ENCODE peak calls at places on chromosomes 3 and 15, in four cellular contexts. A, C, M and B are unnamed samples.

GRCh38 chr3:44924102-44925084 is 50.0 kb downstream of the TGM4 start:
- DNase-seq in A (no peak), C (peak), M (no peak), B (peak)

GRCh38 chr3:100401674-100402036 is 316 bp downstream of the LNP1 start:
- DNase-seq in A (peak), C (peak), M (peak), B (peak)

GRCh38 chr15:27070816-27071215 is 99.8 kb downstream of the GABRG3 start:
- DNase-seq in A (no peak), C (no peak), M (no peak), B (no peak)

GRCh38 chr3:126342991-126343661 is 14.1 kb downstream of the KLF15 start:
- DNase-seq in A (peak), C (no peak), M (peak), B (peak)

GRCh38 chr3:123282461-123282860 is 80.7 kb downstream of the SEC22A start:
- DNase-seq in A (peak), C (no peak), M (no peak), B (no peak)

GRCh38 chr3:124920718-124921117 is 13.8 kb downstream of the MUC13 start:
- DNase-seq in A (no peak), C (no peak), M (no peak), B (no peak)

GRCh38 chr3:143266936-143267335 is 147.4 kb downstream of the CHST2 start:
- DNase-seq in A (no peak), C (no peak), M (no peak), B (no peak)

GRCh38 chr15:68298336-68298735 is 20.8 kb downstream of the FEM1B start:
- DNase-seq in A (no peak), C (no peak), M (no peak), B (no peak)

GRCh38 chr15:58369261-58369699 is 62.5 kb upstream of the LIPC start:
- DNase-seq in A (no peak), C (no peak), M (no peak), B (no peak)

GRCh38 chr3:126124148-126124868 is 40.4 kb upstream of the SLC41A3 start:
- DNase-seq in A (peak), C (no peak), M (no peak), B (no peak)

GRCh38 chr3:153373571-153373970 is 211.5 kb downstream of the RAP2B start:
- DNase-seq in A (no peak), C (no peak), M (no peak), B (no peak)

GRCh38 chr3:177530908-177531307 is 333.6 kb upstream of the TBL1XR1 start:
- DNase-seq in A (no peak), C (no peak), M (no peak), B (no peak)

GRCh38 chr3:27195059-27195458 is 174.1 kb downstream of the NEK10 start:
- DNase-seq in A (no peak), C (no peak), M (no peak), B (peak)

GRCh38 chr15:47737424-47737823 is 20.1 kb downstream of the SEMA6D start:
- DNase-seq in A (no peak), C (no peak), M (no peak), B (peak)

GRCh38 chr3:24682141-24682547 is 187.5 kb upstream of the THRB start:
- DNase-seq in A (no peak), C (no peak), M (no peak), B (peak)

GRCh38 chr15:64284037-64284436 is 71.9 kb downstream of the CSNK1G1 start:
- DNase-seq in A (no peak), C (no peak), M (no peak), B (peak)

GRCh38 chr15:59087731-59088130 is 17.2 kb upstream of the CCNB2 start:
- DNase-seq in A (no peak), C (no peak), M (no peak), B (no peak)

GRCh38 chr15:89330881-89331595 is 3.6 kb downstream of the POLG start:
- DNase-seq in A (no peak), C (no peak), M (no peak), B (no peak)

GRCh38 chr15:57235865-57236264 is 140.4 kb upstream of the CGNL1 start:
- DNase-seq in A (no peak), C (no peak), M (no peak), B (peak)

GRCh38 chr15:67091073-67091965 is 25.9 kb downstream of the SMAD3 start:
- DNase-seq in A (no peak), C (no peak), M (no peak), B (peak)

GRCh38 chr3:149539491-149539890 is 65.0 kb downstream of the TM4SF4 start:
- DNase-seq in A (no peak), C (no peak), M (no peak), B (peak)

GRCh38 chr15:43769584-43770228 is 7.1 kb downstream of the ELL3 start:
- DNase-seq in A (no peak), C (peak), M (peak), B (peak)

GRCh38 chr3:99269606-99270355 is 368.3 kb upstream of the DCBLD2 start:
- DNase-seq in A (peak), C (no peak), M (no peak), B (peak)

GRCh38 chr3:99720985-99721632 is 82.7 kb downstream of the COL8A1 start:
- DNase-seq in A (no peak), C (no peak), M (no peak), B (peak)

GRCh38 chr15:64895285-64896065 is 16.2 kb upstream of the ANKDD1A start:
- DNase-seq in A (no peak), C (no peak), M (no peak), B (peak)

GRCh38 chr3:159488657-159489056 is 500.0 kb upstream of the IL12A start:
- DNase-seq in A (no peak), C (no peak), M (no peak), B (no peak)

GRCh38 chr3:159487304-159487703 is 501.3 kb upstream of the IL12A start:
- DNase-seq in A (no peak), C (no peak), M (no peak), B (no peak)

GRCh38 chr3:159482241-159483031 is 506.2 kb upstream of the IL12A start:
- DNase-seq in A (no peak), C (no peak), M (no peak), B (no peak)

DNA sequence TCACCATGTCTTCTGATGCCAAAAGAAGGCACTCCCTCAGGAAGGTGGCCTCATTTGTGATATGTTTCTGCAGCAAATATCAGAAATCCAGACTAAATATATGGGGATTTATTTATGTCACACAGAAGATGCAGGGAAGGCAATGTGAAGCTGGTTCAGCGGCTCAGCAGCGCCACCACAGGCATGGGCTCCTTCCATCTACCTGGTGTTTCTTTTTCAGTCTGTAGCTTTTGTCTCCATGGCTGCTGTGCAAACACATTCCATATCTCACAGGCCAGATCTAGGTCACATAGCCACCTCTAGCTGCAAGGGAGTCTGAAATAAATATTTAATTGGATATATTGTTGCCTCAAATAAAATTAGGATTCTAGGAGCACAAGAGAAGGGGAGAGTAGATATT is 502.1 kb upstream of the IL12A start:
- DNase-seq in A (no peak), C (no peak), M (no peak), B (peak)
- TF ChIP-seq CTCF in A (no peak), C (no peak), M (no peak), B (no peak)

DNA sequence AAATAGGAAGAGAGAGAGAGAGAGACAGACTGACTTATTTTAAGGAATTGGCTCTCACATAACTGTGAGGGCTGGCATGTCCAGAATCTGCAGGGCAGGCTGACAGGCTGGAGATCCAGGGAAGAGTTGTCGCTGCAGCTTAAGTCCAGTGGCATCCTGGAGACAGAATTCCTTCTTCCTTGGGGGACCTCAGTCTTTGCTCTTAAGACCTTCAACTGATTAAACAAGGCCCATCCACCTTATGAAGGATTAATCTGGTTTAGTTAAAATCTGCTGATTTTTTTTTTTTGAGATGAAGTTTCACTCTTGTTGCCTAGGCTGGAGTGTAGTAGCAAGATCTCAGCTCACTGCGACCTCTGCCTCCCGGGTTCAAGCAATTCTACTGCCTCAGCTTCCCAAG is 128.0 kb upstream of the ALDH1A3 start:
- DNase-seq in A (peak), C (no peak), M (no peak), B (no peak)
- TF ChIP-seq CTCF in A (no peak), C (no peak), M (no peak), B (no peak)

GRCh38 chr3:117898722-117899121 is 1135.9 kb downstream of the IGSF11 start:
- DNase-seq in A (no peak), C (no peak), M (no peak), B (peak)
- TF ChIP-seq CTCF in A (no peak), C (no peak), M (no peak), B (peak)

GRCh38 chr3:56254835-56255234 is 213.4 kb downstream of the ERC2 start:
- DNase-seq in A (no peak), C (no peak), M (no peak), B (no peak)
- TF ChIP-seq CTCF in A (no peak), C (peak), M (no peak), B (peak)

GRCh38 chr3:113138839-113139743 is 72.3 kb upstream of the BOC start:
- DNase-seq in A (no peak), C (no peak), M (no peak), B (no peak)

GRCh38 chr3:113140876-113141275 is 70.5 kb upstream of the BOC start:
- DNase-seq in A (no peak), C (no peak), M (no peak), B (no peak)

GRCh38 chr3:113136529-113136928 is 74.8 kb upstream of the BOC start:
- DNase-seq in A (no peak), C (no peak), M (no peak), B (no peak)

GRCh38 chr3:113132571-113132996 is 78.8 kb upstream of the BOC start:
- DNase-seq in A (no peak), C (no peak), M (no peak), B (peak)

DNA sequence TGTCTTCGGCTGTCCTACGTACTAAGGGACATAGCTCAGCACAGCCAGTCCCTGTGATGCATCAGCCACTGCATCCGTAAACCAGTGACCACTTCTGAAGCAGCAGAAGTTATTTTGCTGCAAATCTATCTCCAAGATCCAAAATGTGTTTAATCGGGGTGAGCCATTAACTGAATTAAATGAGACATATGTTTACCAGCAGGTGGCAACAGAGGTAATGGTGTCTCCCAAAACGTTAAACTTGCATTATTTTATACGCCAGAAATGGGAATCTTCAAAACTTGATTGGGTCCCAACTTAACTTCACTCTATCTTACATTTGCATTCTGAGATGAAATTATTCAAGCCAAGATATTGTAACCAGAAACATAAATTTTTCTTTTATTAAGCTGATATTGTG is 75.3 kb upstream of the BOC start:
- DNase-seq in A (no peak), C (no peak), M (no peak), B (peak)
- TF ChIP-seq CTCF in A (peak), C (peak), M (no peak), B (peak)